ENCODE peak calls at places on chromosomes 5 and 9, in four cellular contexts. G, T, H and N are unnamed samples. For H3K36me3 and H3K9me3, the result is how much of the 10 kb centered on the place peaks cover.

GRCh38 chr5:172798422-172799215 is 27.6 kb upstream of the DUSP1 start:
- DNase-seq in G (peak), T (no peak), H (no peak), N (peak)

GRCh38 chr5:172002310-172002709 is 4.1 kb downstream of the FBXW11 start:
- DNase-seq in G (no peak), T (peak), H (no peak), N (no peak)

GRCh38 chr5:150301170-150301505 is 1.6 kb downstream of the ARSI start:
- DNase-seq in G (peak), T (no peak), H (no peak), N (peak)

GRCh38 chr5:74434124-74434899 is 206.2 kb downstream of the ENC1 start:
- DNase-seq in G (no peak), T (no peak), H (peak), N (no peak)

GRCh38 chr5:76104027-76104426 is 20.8 kb downstream of the SV2C start:
- DNase-seq in G (peak), T (peak), H (no peak), N (no peak)

GRCh38 chr5:154193176-154193575 is 2.6 kb downstream of the GALNT10 start:
- DNase-seq in G (no peak), T (no peak), H (no peak), N (no peak)

GRCh38 chr5:108529381-108529780 is 147.5 kb upstream of the FBXL17 start:
- DNase-seq in G (peak), T (no peak), H (no peak), N (no peak)

GRCh38 chr5:78563621-78564020 is 85.0 kb downstream of the LHFPL2 start:
- DNase-seq in G (no peak), T (no peak), H (no peak), N (no peak)

GRCh38 chr9:86946712-86947145 is 577 bp downstream of the GAS1 start:
- DNase-seq in G (no peak), T (peak), H (peak), N (no peak)

GRCh38 chr5:135245521-135246499 is 153.2 kb downstream of the MACROH2A1 start:
- DNase-seq in G (peak), T (no peak), H (no peak), N (peak)

GRCh38 chr5:170269579-170269978 is 28.0 kb downstream of the LCP2 start:
- DNase-seq in G (no peak), T (no peak), H (no peak), N (no peak)

GRCh38 chr9:128550770-128551651 is 1.4 kb upstream of the SPTAN1 start:
- DNase-seq in G (peak), T (no peak), H (peak), N (peak)

GRCh38 chr5:123460296-123460729 is 37.1 kb upstream of the CEP120 start:
- DNase-seq in G (peak), T (no peak), H (no peak), N (no peak)

GRCh38 chr5:90337449-90338052 is 72.0 kb downstream of the CETN3 start:
- DNase-seq in G (no peak), T (no peak), H (no peak), N (no peak)

GRCh38 chr9:133114886-133115603 is 6.0 kb downstream of the RALGDS start:
- DNase-seq in G (no peak), T (no peak), H (no peak), N (no peak)

GRCh38 chr9:86854898-86855523 is 92.3 kb downstream of the GAS1 start:
- DNase-seq in G (peak), T (no peak), H (no peak), N (peak)

GRCh38 chr9:86731511-86731993 is 215.8 kb downstream of the GAS1 start:
- DNase-seq in G (peak), T (no peak), H (no peak), N (peak)

GRCh38 chr5:180739271-180739670 is 587 bp downstream of the OR2Y1 start:
- DNase-seq in G (no peak), T (no peak), H (no peak), N (no peak)

GRCh38 chr9:136773386-136774044 is 9.2 kb upstream of the LCN15 start:
- DNase-seq in G (no peak), T (peak), H (no peak), N (no peak)

GRCh38 chr5:108168915-108169314 is 213.0 kb downstream of the FBXL17 start:
- DNase-seq in G (no peak), T (no peak), H (no peak), N (no peak)

GRCh38 chr5:154962494-154962893 is 21.6 kb downstream of the MRPL22 start:
- DNase-seq in G (peak), T (no peak), H (no peak), N (no peak)

GRCh38 chr5:167945542-167946384 is 345.7 kb upstream of the WWC1 start:
- DNase-seq in G (peak), T (no peak), H (peak), N (peak)

DNA sequence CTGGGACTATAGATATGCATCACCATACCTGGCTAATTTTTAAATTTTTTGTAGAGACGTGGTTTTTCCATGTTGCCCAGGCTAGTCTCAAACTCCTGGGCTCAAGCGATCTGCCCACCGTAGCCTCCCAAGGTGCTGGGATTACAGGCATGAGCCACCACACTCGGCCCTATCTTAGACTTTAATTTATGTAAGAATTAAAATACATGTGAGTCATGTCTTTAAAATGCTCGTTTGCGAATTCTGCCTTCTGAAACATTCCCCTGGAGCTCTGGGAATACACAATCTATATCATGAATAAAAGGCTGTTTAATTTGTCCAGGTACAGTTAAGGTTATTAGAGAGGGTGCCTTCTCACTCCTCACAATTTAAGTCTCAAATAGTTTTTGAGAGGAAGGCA is 32.8 kb downstream of the RHOBTB3 start:
- DNase-seq in G (no peak), T (no peak), H (no peak), N (no peak)
- H3K36me3 ChIP-seq in G (under half), T (under half), H (half or more), N (half or more)

GRCh38 chr5:140222416-140222815 is 47.4 kb downstream of the CYSTM1 start:
- DNase-seq in G (no peak), T (no peak), H (no peak), N (no peak)
- H3K4me3 ChIP-seq in G (no peak), T (no peak), H (no peak), N (no peak)

GRCh38 chr9:113042884-113043657 is 13.5 kb downstream of the ZFP37 start:
- DNase-seq in G (no peak), T (no peak), H (no peak), N (no peak)
- H3K9me3 ChIP-seq in G (half or more), T (under half), H (half or more), N (half or more)

GRCh38 chr5:176383961-176384360 is 4.4 kb downstream of the NOP16 start:
- DNase-seq in G (no peak), T (no peak), H (no peak), N (no peak)

GRCh38 chr5:176384366-176384930 is 4.0 kb downstream of the NOP16 start:
- DNase-seq in G (no peak), T (no peak), H (no peak), N (no peak)

GRCh38 chr5:176386491-176386890 is 1.9 kb downstream of the NOP16 start:
- DNase-seq in G (no peak), T (no peak), H (no peak), N (no peak)

GRCh38 chr5:176383248-176383905 is 5.0 kb downstream of the NOP16 start:
- DNase-seq in G (no peak), T (no peak), H (no peak), N (no peak)

DNA sequence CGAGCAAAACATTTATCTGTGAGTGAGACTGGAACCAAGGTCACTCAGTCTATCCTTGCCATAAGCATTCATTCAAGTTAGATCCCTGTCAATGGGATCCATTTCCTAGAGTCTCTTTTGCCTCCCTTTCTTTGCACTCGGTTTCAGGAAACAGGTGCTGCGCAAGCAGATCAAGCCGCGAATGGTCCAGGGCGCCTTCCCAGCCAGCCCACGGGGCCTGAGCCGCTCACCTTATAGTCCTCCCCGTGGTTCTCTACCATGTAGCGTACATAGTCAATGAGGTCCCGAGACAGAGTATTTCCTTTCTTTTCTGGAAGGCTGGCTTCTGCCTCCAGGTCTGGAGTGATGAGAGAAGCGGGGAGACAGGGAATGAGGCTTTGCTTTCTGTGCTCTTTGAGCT is 3.4 kb downstream of the NOP16 start:
- DNase-seq in G (no peak), T (no peak), H (no peak), N (no peak)
- H3K36me3 ChIP-seq in G (under half), T (under half), H (half or more), N (half or more)

GRCh38 chr5:80078921-80079320 is 43.8 kb downstream of the THBS4 start:
- DNase-seq in G (no peak), T (no peak), H (no peak), N (no peak)
- H3K4me3 ChIP-seq in G (no peak), T (no peak), H (no peak), N (no peak)

DNA sequence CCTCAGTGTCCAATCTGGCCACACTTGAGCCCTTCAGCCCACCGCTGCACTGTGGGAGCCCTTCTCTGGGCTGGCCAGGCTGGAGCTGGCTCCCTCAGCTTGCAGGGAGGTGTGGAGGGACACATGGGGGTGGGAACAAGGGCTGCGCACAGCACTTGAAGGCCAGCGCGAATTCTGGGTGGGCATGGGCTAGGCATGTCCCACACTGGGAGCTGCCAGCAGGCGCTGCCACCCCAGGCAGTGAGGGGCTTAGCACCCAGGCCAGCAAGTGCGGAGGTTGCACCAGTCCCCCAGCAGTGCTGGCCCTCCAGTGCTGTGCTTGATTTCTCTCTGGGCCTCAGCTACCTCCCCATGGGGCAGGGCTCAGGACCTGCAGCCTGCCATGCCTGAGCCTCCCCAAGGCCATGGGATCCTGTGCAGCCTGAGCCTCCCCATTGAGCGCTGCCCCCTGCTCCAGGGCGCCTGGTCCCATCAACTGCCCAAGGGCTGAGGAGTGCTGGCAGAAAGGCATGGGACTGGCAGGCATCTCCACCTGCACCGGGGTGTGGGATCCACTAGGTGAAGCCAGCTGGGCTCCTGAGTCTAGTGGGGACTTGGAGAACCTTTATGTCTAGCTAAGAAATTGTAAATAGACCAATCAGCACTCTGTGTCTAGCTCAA is 148.2 kb downstream of the EMB start:
- DNase-seq in G (no peak), T (no peak), H (no peak), N (no peak)
- H3K9me3 ChIP-seq in G (under half), T (under half), H (under half), N (under half)

DNA sequence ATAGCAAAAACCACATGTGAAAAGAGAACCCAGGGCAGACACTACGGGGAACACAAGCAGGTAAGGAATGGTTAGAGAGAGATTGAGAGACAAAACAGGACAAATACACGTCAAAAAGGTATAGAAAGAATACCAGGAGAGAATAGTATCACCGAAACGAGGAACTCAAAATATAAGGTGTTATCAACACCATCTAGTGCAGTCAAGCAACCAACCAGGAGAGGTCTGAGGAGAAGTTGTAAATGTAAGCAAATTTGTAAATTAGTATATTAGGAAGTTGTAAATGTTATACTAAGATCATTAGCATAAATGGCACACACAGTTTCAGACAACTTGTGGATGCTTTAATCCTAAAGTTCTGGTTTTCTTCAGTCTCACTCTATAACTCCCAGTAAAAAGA is 355.5 kb downstream of the EBF1 start:
- DNase-seq in G (no peak), T (no peak), H (no peak), N (no peak)
- H3K36me3 ChIP-seq in G (under half), T (under half), H (under half), N (under half)

DNA sequence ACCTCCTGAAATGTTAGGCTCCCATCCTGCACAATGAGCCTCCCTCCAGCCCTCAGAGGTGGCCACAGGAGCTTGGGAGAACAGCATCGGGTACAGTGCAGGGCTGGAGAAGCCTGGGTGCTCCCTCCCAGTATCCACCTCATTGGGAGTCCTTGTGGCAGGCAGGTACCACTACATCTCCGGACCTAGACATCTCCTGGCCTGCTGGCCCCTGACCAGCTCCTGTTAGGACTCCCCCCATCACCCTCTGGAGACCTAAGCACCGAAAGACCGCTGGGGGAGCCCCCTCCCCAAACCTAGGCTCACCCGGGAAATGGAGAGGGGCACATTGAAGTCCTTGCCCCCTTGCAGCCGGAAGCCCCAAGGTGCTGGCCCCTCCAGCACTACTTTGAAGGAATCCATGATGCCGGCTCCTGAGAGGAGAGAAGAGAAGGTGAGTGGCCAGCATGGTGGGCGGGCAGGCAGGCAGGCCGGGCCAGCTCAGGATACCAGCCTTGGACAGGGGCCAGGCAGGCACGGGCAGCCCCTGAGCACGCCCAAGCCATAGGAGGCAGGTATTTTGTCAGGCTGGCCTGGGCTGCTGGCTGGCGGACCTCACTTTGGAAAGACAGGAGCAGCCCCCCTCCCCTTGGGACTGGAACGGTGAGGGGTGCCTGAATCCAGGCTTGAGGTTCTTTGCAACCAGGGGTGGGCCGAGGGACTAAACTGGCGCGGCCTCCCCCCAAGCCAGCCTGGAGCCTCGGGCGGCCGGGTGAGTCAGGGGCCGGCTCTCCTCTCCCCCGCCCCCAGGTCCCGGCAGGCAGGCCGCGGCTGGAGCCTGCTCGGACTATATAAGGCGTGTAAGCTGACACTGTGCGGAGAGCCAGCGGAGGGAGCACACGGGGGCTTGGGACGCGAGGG is 1.0 kb downstream of the PDLIM7 start:
- DNase-seq in G (peak), T (no peak), H (peak), N (peak)
- H3K4me3 ChIP-seq in G (peak), T (no peak), H (peak), N (peak)

GRCh38 chr5:179113143-179113530 is 53.0 kb downstream of the ZNF354C start:
- DNase-seq in G (no peak), T (no peak), H (no peak), N (no peak)

GRCh38 chr5:179115307-179115706 is 55.1 kb downstream of the ZNF354C start:
- DNase-seq in G (no peak), T (no peak), H (no peak), N (no peak)

GRCh38 chr5:179115845-179116524 is 55.8 kb downstream of the ZNF354C start:
- DNase-seq in G (no peak), T (no peak), H (no peak), N (no peak)

GRCh38 chr5:179113945-179114641 is 53.9 kb downstream of the ZNF354C start:
- DNase-seq in G (no peak), T (no peak), H (no peak), N (no peak)

GRCh38 chr5:179114756-179115155 is 54.6 kb downstream of the ZNF354C start:
- DNase-seq in G (no peak), T (no peak), H (no peak), N (no peak)
- H3K9me3 ChIP-seq in G (under half), T (under half), H (half or more), N (under half)